ENCODE peak calls at places on chromosomes 16 and 17, in five cellular contexts. One of them, this sample, is unnamed.
A peak's percentile ranks its signal among the peaks of the same experiment; 100 is the strongest.

GRCh38 chr17:8869416-8869815 is 1.9 kb upstream of the PIK3R6 start:
- DNase-seq in cardiac muscle cell: no peak
- DNase-seq in OCI-LY7: no peak
- DNase-seq in activated CD8-positive, alpha-beta T cell treated with anti-CD3 and anti-CD28 coated beads for 36 hours: no peak
- DNase-seq in right lobe of liver: no peak
- DNase-seq in this sample: no peak

GRCh38 chr17:50459756-50460155 is 8.9 kb downstream of the CHAD start:
- DNase-seq in cardiac muscle cell: no peak
- DNase-seq in OCI-LY7: peak; percentile 24
- DNase-seq in activated CD8-positive, alpha-beta T cell treated with anti-CD3 and anti-CD28 coated beads for 36 hours: no peak
- DNase-seq in right lobe of liver: no peak
- DNase-seq in this sample: peak; percentile 7

GRCh38 chr17:66357037-66357436 is 54.6 kb downstream of the PRKCA start:
- DNase-seq in cardiac muscle cell: no peak
- DNase-seq in OCI-LY7: no peak
- DNase-seq in activated CD8-positive, alpha-beta T cell treated with anti-CD3 and anti-CD28 coated beads for 36 hours: peak; percentile 37
- DNase-seq in right lobe of liver: no peak
- DNase-seq in this sample: no peak

GRCh38 chr17:1160591-1161041 is 19.2 kb downstream of the ABR start:
- DNase-seq in cardiac muscle cell: no peak
- DNase-seq in OCI-LY7: no peak
- DNase-seq in activated CD8-positive, alpha-beta T cell treated with anti-CD3 and anti-CD28 coated beads for 36 hours: no peak
- DNase-seq in right lobe of liver: no peak
- DNase-seq in this sample: no peak

GRCh38 chr16:86019446-86020047 is 120.6 kb downstream of the IRF8 start:
- DNase-seq in cardiac muscle cell: peak; percentile 54
- DNase-seq in OCI-LY7: peak; percentile 8
- DNase-seq in activated CD8-positive, alpha-beta T cell treated with anti-CD3 and anti-CD28 coated beads for 36 hours: peak; percentile 20
- DNase-seq in right lobe of liver: no peak
- DNase-seq in this sample: no peak

GRCh38 chr17:56592487-56593072 is 919 bp upstream of the NOG start:
- DNase-seq in cardiac muscle cell: peak; percentile 88
- DNase-seq in OCI-LY7: peak; percentile 44
- DNase-seq in activated CD8-positive, alpha-beta T cell treated with anti-CD3 and anti-CD28 coated beads for 36 hours: peak; percentile 70
- DNase-seq in right lobe of liver: peak; percentile 62
- DNase-seq in this sample: peak; percentile 88

GRCh38 chr16:11386791-11387546 is 41.7 kb downstream of the RMI2 start:
- DNase-seq in cardiac muscle cell: peak; percentile 69
- DNase-seq in OCI-LY7: peak; percentile 40
- DNase-seq in activated CD8-positive, alpha-beta T cell treated with anti-CD3 and anti-CD28 coated beads for 36 hours: no peak
- DNase-seq in right lobe of liver: no peak
- DNase-seq in this sample: peak; percentile 60

GRCh38 chr16:69404275-69404805 is 18.5 kb upstream of the TERF2 start:
- DNase-seq in cardiac muscle cell: peak; percentile 68
- DNase-seq in OCI-LY7: no peak
- DNase-seq in activated CD8-positive, alpha-beta T cell treated with anti-CD3 and anti-CD28 coated beads for 36 hours: no peak
- DNase-seq in right lobe of liver: no peak
- DNase-seq in this sample: no peak

GRCh38 chr17:49932131-49932723 is 36.8 kb upstream of the DLX4 start:
- DNase-seq in cardiac muscle cell: no peak
- DNase-seq in OCI-LY7: no peak
- DNase-seq in activated CD8-positive, alpha-beta T cell treated with anti-CD3 and anti-CD28 coated beads for 36 hours: no peak
- DNase-seq in right lobe of liver: no peak
- DNase-seq in this sample: no peak

GRCh38 chr17:74089869-74090464 is 113.5 kb upstream of the RPL38 start:
- DNase-seq in cardiac muscle cell: peak; percentile 53
- DNase-seq in OCI-LY7: peak; percentile 61
- DNase-seq in activated CD8-positive, alpha-beta T cell treated with anti-CD3 and anti-CD28 coated beads for 36 hours: peak; percentile 83
- DNase-seq in right lobe of liver: peak; percentile 56
- DNase-seq in this sample: peak; percentile 78

GRCh38 chr17:73028311-73028755 is 64.2 kb downstream of the SLC39A11 start:
- DNase-seq in cardiac muscle cell: no peak
- DNase-seq in OCI-LY7: no peak
- DNase-seq in activated CD8-positive, alpha-beta T cell treated with anti-CD3 and anti-CD28 coated beads for 36 hours: no peak
- DNase-seq in right lobe of liver: no peak
- DNase-seq in this sample: no peak

GRCh38 chr16:72434159-72434558 is 262.2 kb upstream of the PMFBP1 start:
- DNase-seq in cardiac muscle cell: no peak
- DNase-seq in OCI-LY7: peak; percentile 28
- DNase-seq in activated CD8-positive, alpha-beta T cell treated with anti-CD3 and anti-CD28 coated beads for 36 hours: no peak
- DNase-seq in right lobe of liver: no peak
- DNase-seq in this sample: no peak
- TF ChIP-seq CTCF in cardiac muscle cell: no peak
- TF ChIP-seq CTCF in OCI-LY7: no peak
- TF ChIP-seq CTCF in activated CD8-positive, alpha-beta T cell treated with anti-CD3 and anti-CD28 coated beads for 36 hours: no peak
- TF ChIP-seq CTCF in right lobe of liver: no peak
- TF ChIP-seq CTCF in this sample: no peak

DNA sequence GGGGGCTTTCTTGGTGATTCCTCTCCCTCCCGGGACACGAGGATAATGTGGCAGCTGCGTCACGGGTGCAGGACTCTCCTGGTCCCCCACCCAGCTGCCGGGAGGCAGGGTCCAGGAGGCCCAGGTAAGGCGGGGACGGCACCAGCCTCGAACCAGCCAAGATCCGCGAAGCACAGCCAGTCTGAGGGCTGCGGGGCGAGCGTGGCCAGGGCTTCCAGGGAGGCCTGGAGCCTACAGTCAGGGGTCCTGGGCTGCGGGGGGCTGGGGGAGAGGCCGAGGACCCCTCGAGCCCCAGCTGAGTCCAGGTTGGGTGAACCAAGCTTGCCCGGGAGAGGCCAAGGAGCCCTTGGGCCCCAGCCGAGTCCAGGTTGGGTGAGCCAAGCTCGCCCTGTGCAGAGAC is 10.0 kb downstream of the TPSD1 start:
- DNase-seq in cardiac muscle cell: no peak
- DNase-seq in OCI-LY7: no peak
- DNase-seq in activated CD8-positive, alpha-beta T cell treated with anti-CD3 and anti-CD28 coated beads for 36 hours: no peak
- DNase-seq in right lobe of liver: no peak
- DNase-seq in this sample: no peak
- TF ChIP-seq CTCF in cardiac muscle cell: no peak
- TF ChIP-seq CTCF in OCI-LY7: no peak
- TF ChIP-seq CTCF in activated CD8-positive, alpha-beta T cell treated with anti-CD3 and anti-CD28 coated beads for 36 hours: no peak
- TF ChIP-seq CTCF in right lobe of liver: no peak
- TF ChIP-seq CTCF in this sample: no peak

DNA sequence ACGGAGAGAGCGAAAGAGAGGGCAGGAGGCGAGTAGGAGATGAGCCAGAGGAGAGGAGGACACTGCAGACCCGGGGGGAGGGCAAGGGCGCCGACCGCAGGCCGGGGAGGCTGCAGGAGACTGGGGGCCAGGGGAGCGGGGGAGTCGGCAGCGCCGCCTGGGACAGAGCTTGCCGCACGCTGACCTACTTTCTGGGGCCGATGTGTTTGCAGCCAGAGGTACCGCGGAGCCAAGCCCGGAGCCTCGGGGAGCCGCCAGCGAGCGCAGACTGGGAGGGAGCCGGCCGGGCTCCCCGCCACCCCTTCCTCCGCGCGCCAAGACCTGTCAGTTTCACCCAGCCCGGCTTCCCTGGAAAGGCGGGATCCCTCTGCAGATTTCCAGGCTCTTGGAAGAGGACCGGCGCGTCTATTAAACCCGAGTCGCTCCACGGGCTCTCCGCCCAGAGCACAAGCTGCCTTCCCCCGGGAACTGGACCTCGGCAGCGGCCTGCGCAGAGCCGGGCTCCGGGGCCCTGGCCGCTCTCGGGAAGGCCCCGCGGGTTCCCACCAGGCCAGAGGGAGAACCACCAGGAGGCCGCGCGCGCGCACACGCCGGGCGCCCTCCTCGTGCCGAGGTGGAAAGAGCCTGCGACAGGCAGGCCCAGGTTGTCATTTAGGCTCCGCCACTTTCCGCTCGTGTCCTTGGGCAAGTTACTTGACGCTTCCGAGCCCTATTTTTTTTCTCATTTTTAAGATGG is 74.5 kb downstream of the CMC2 start:
- DNase-seq in cardiac muscle cell: peak; percentile 62
- DNase-seq in OCI-LY7: no peak
- DNase-seq in activated CD8-positive, alpha-beta T cell treated with anti-CD3 and anti-CD28 coated beads for 36 hours: peak; percentile 30
- DNase-seq in right lobe of liver: peak; percentile 79
- DNase-seq in this sample: peak; percentile 54
- TF ChIP-seq CTCF in cardiac muscle cell: no peak
- TF ChIP-seq CTCF in OCI-LY7: no peak
- TF ChIP-seq CTCF in activated CD8-positive, alpha-beta T cell treated with anti-CD3 and anti-CD28 coated beads for 36 hours: no peak
- TF ChIP-seq CTCF in right lobe of liver: no peak
- TF ChIP-seq CTCF in this sample: no peak

GRCh38 chr17:29034510-29034909 is 8.4 kb upstream of the PIPOX start:
- DNase-seq in cardiac muscle cell: no peak
- DNase-seq in OCI-LY7: no peak
- DNase-seq in activated CD8-positive, alpha-beta T cell treated with anti-CD3 and anti-CD28 coated beads for 36 hours: no peak
- DNase-seq in right lobe of liver: no peak
- DNase-seq in this sample: no peak

GRCh38 chr17:29037739-29038465 is 5.0 kb upstream of the PIPOX start:
- DNase-seq in cardiac muscle cell: no peak
- DNase-seq in OCI-LY7: no peak
- DNase-seq in activated CD8-positive, alpha-beta T cell treated with anti-CD3 and anti-CD28 coated beads for 36 hours: no peak
- DNase-seq in right lobe of liver: no peak
- DNase-seq in this sample: no peak

GRCh38 chr17:29039764-29040598 is 3.0 kb upstream of the PIPOX start:
- DNase-seq in cardiac muscle cell: no peak
- DNase-seq in OCI-LY7: no peak
- DNase-seq in activated CD8-positive, alpha-beta T cell treated with anti-CD3 and anti-CD28 coated beads for 36 hours: no peak
- DNase-seq in right lobe of liver: no peak
- DNase-seq in this sample: no peak

GRCh38 chr17:29038511-29039300 is 4.2 kb upstream of the PIPOX start:
- DNase-seq in cardiac muscle cell: no peak
- DNase-seq in OCI-LY7: no peak
- DNase-seq in activated CD8-positive, alpha-beta T cell treated with anti-CD3 and anti-CD28 coated beads for 36 hours: no peak
- DNase-seq in right lobe of liver: no peak
- DNase-seq in this sample: no peak

DNA sequence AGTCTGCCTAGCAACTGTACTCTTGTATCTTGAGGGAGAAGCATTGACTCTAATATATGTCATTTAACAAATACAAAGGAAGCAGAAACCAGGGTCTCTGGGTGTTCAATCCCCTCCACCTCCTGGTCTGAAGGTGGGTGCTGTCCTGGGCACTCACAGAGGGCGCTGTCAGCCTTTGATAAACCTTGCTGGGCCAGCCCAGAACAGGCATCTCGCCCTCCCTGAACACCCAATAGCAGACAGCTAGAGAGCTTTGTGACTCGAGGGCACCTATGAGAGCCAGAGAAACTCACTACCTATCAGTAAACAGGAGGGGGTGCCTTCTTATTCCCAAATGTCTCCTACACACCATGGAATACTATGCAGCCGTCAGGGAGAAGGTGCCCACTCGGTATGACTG is 6.4 kb upstream of the PIPOX start:
- DNase-seq in cardiac muscle cell: no peak
- DNase-seq in OCI-LY7: no peak
- DNase-seq in activated CD8-positive, alpha-beta T cell treated with anti-CD3 and anti-CD28 coated beads for 36 hours: no peak
- DNase-seq in right lobe of liver: no peak
- DNase-seq in this sample: no peak
- TF ChIP-seq CTCF in cardiac muscle cell: no peak
- TF ChIP-seq CTCF in OCI-LY7: peak; percentile 43
- TF ChIP-seq CTCF in activated CD8-positive, alpha-beta T cell treated with anti-CD3 and anti-CD28 coated beads for 36 hours: no peak
- TF ChIP-seq CTCF in right lobe of liver: no peak
- TF ChIP-seq CTCF in this sample: no peak

GRCh38 chr17:39239640-39240314 is 14.0 kb upstream of the STAC2 start:
- DNase-seq in cardiac muscle cell: peak; percentile 67
- DNase-seq in OCI-LY7: peak; percentile 89
- DNase-seq in activated CD8-positive, alpha-beta T cell treated with anti-CD3 and anti-CD28 coated beads for 36 hours: peak; percentile 86
- DNase-seq in right lobe of liver: no peak
- DNase-seq in this sample: peak; percentile 83
- TF ChIP-seq CTCF in cardiac muscle cell: peak; percentile 53
- TF ChIP-seq CTCF in OCI-LY7: peak; percentile 89
- TF ChIP-seq CTCF in activated CD8-positive, alpha-beta T cell treated with anti-CD3 and anti-CD28 coated beads for 36 hours: peak; percentile 82
- TF ChIP-seq CTCF in right lobe of liver: peak; percentile 40
- TF ChIP-seq CTCF in this sample: peak; percentile 78

DNA sequence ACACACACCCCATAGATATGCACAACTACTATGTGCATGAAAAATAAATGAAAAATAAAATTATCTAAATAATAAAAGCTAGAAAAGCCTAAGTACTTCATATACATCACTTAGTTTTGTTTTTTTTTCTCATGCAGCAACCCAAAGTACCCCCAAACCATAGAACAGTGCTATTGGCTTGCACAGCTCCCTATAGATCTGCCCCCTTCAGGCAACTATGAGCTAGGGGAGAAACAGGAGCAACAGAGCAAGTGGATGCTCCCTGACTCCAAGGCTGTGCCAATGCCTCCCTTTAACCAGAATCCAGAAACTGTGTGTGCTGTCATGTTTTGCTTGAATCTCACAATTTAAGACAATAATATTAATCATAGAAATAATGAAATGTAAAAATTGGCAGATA is 605.5 kb downstream of the TOX3 start:
- DNase-seq in cardiac muscle cell: no peak
- DNase-seq in OCI-LY7: no peak
- DNase-seq in activated CD8-positive, alpha-beta T cell treated with anti-CD3 and anti-CD28 coated beads for 36 hours: no peak
- DNase-seq in right lobe of liver: no peak
- DNase-seq in this sample: no peak
- TF ChIP-seq CTCF in cardiac muscle cell: no peak
- TF ChIP-seq CTCF in OCI-LY7: no peak
- TF ChIP-seq CTCF in activated CD8-positive, alpha-beta T cell treated with anti-CD3 and anti-CD28 coated beads for 36 hours: no peak
- TF ChIP-seq CTCF in right lobe of liver: no peak
- TF ChIP-seq CTCF in this sample: no peak

GRCh38 chr16:74811911-74812310 is 37.3 kb upstream of the FA2H start:
- DNase-seq in cardiac muscle cell: no peak
- DNase-seq in OCI-LY7: no peak
- DNase-seq in activated CD8-positive, alpha-beta T cell treated with anti-CD3 and anti-CD28 coated beads for 36 hours: no peak
- DNase-seq in right lobe of liver: no peak
- DNase-seq in this sample: no peak

GRCh38 chr16:74813109-74813641 is 38.6 kb upstream of the FA2H start:
- DNase-seq in cardiac muscle cell: peak; percentile 91
- DNase-seq in OCI-LY7: peak; percentile 80
- DNase-seq in activated CD8-positive, alpha-beta T cell treated with anti-CD3 and anti-CD28 coated beads for 36 hours: peak; percentile 84
- DNase-seq in right lobe of liver: peak; percentile 82
- DNase-seq in this sample: peak; percentile 91

DNA sequence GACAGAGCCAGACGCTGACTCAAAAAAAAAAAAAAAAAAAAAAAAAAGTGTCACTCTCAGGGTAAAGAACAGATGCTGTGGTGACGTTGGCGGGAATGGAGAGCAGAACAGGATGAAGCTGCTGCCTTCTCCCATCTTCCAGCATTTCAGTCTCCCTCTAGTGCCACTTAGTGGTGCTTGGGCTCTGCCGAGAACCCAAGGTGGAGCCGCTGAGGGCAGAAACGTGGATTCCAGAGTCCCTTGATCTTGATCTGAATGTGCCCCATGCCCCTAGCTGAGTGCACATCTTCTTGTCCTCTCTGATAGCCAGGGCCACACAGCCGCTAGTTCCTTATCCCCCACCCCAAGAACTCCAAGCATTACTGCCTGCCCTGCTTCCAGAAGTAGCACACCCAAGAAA is 43.2 kb upstream of the FA2H start:
- DNase-seq in cardiac muscle cell: no peak
- DNase-seq in OCI-LY7: no peak
- DNase-seq in activated CD8-positive, alpha-beta T cell treated with anti-CD3 and anti-CD28 coated beads for 36 hours: no peak
- DNase-seq in right lobe of liver: no peak
- DNase-seq in this sample: no peak
- TF ChIP-seq CTCF in cardiac muscle cell: no peak
- TF ChIP-seq CTCF in OCI-LY7: no peak
- TF ChIP-seq CTCF in activated CD8-positive, alpha-beta T cell treated with anti-CD3 and anti-CD28 coated beads for 36 hours: no peak
- TF ChIP-seq CTCF in right lobe of liver: no peak
- TF ChIP-seq CTCF in this sample: no peak